ENCODE peak calls at places on chromosomes 4 and X, in eight cellular contexts. V is anterior cingulate cortex; J is A549; M is caudate nucleus; B is neural progenitor cell; D is substantia nigra; C is RPMI7951; S is activated CD4-positive, alpha-beta T cell treated with anti-CD3 and anti-CD28 coated beads for 24 hours. Y is an unnamed sample.

GRCh38 chr4:7434766-7435150 is at the start of gene PSAPL1:
- DNase-seq in V (no peak), J (peak), M (no peak), B (peak), D (no peak), C (peak), S (no peak), Y (no peak)

GRCh38 chr4:112704991-112705845 is 68.3 kb downstream of the LARP7 start:
- DNase-seq in V (peak), J (peak), M (peak), B (peak), D (peak), C (peak), S (no peak), Y (peak)

GRCh38 chrX:54030329-54030728 is 13.9 kb downstream of the PHF8 start:
- DNase-seq in V (no peak), J (no peak), M (no peak), B (no peak), D (no peak), C (no peak), S (no peak), Y (no peak)

GRCh38 chr4:40316333-40316781 is 18.8 kb upstream of the CHRNA9 start:
- DNase-seq in V (no peak), J (no peak), M (no peak), B (no peak), D (no peak), C (peak), S (no peak), Y (no peak)

GRCh38 chr4:108045687-108046024 is 56.0 kb downstream of the HADH start:
- DNase-seq in V (no peak), J (no peak), M (no peak), B (no peak), D (no peak), C (no peak), S (no peak), Y (no peak)

GRCh38 chr4:159435561-159436023 is 332.7 kb downstream of the RAPGEF2 start:
- DNase-seq in V (no peak), J (no peak), M (no peak), B (no peak), D (no peak), C (peak), S (no peak), Y (no peak)

GRCh38 chr4:877502-877901 is 51.6 kb upstream of the CPLX1 start:
- DNase-seq in V (no peak), J (no peak), M (no peak), B (no peak), D (no peak), C (no peak), S (no peak), Y (no peak)

GRCh38 chrX:132822634-132823012 is 135.8 kb downstream of the HS6ST2 start:
- DNase-seq in V (no peak), J (no peak), M (no peak), B (no peak), D (no peak), C (no peak), S (no peak), Y (no peak)

GRCh38 chr4:119307606-119308005 is 14.3 kb downstream of the FABP2 start:
- DNase-seq in V (no peak), J (no peak), M (no peak), B (no peak), D (no peak), C (no peak), S (no peak), Y (no peak)

GRCh38 chrX:113059714-113060113 is 219.1 kb upstream of the AMOT start:
- DNase-seq in V (no peak), J (no peak), M (no peak), B (no peak), D (no peak), C (peak), S (no peak), Y (no peak)

GRCh38 chr4:176323511-176324160 is 3.9 kb downstream of the SPCS3 start:
- DNase-seq in V (no peak), J (no peak), M (no peak), B (no peak), D (no peak), C (no peak), S (no peak), Y (no peak)

GRCh38 chr4:110193822-110194761 is 4.3 kb downstream of the ELOVL6 start:
- DNase-seq in V (peak), J (peak), M (peak), B (peak), D (peak), C (peak), S (peak), Y (peak)

GRCh38 chrX:30831082-30831481 is 58.0 kb downstream of the TAB3 start:
- DNase-seq in V (no peak), J (no peak), M (no peak), B (peak), D (no peak), C (no peak), S (peak), Y (no peak)

GRCh38 chr4:186137193-186137792 is 32.8 kb downstream of the FAM149A start:
- DNase-seq in V (no peak), J (peak), M (no peak), B (no peak), D (no peak), C (peak), S (no peak), Y (no peak)

GRCh38 chrX:141468940-141469339 is 115.6 kb downstream of the SPANXA1 start:
- DNase-seq in V (no peak), J (no peak), M (no peak), B (no peak), D (no peak), C (peak), S (no peak), Y (no peak)

GRCh38 chrX:17584248-17584681 is 153.0 kb upstream of the SCML1 start:
- DNase-seq in V (no peak), J (no peak), M (no peak), B (no peak), D (no peak), C (peak), S (no peak), Y (no peak)

GRCh38 chr4:74897390-74897789 is 35.5 kb upstream of the PARM1 start:
- DNase-seq in V (no peak), J (no peak), M (no peak), B (no peak), D (no peak), C (no peak), S (no peak), Y (no peak)

GRCh38 chrX:73577368-73577767 is 14.4 kb downstream of the CHIC1 start:
- DNase-seq in V (no peak), J (no peak), M (no peak), B (peak), D (no peak), C (peak), S (no peak), Y (no peak)

GRCh38 chr4:92305148-92305877 is 1.5 kb downstream of the GRID2 start:
- DNase-seq in V (peak), J (peak), M (peak), B (peak), D (peak), C (peak), S (no peak), Y (peak)

GRCh38 chr4:72991889-72992288 is 77.6 kb downstream of the COX18 start:
- DNase-seq in V (no peak), J (no peak), M (no peak), B (no peak), D (no peak), C (peak), S (no peak), Y (no peak)

GRCh38 chr4:185774815-185775684 is 36.9 kb downstream of the SORBS2 start:
- DNase-seq in V (no peak), J (no peak), M (no peak), B (peak), D (no peak), C (peak), S (no peak), Y (no peak)

GRCh38 chr4:143554728-143555597 is 41.5 kb downstream of the SMARCA5 start:
- DNase-seq in V (no peak), J (no peak), M (no peak), B (no peak), D (no peak), C (no peak), S (no peak), Y (no peak)

GRCh38 chrX:96436105-96436504 is 248.5 kb upstream of the DIAPH2 start:
- DNase-seq in V (no peak), J (no peak), M (no peak), B (no peak), D (no peak), C (peak), S (no peak), Y (no peak)

GRCh38 chr4:26217961-26218676 is 102.7 kb upstream of the RBPJ start:
- DNase-seq in V (peak), J (no peak), M (no peak), B (no peak), D (peak), C (peak), S (no peak), Y (no peak)

GRCh38 chr4:134018845-134019244 is 182.7 kb downstream of the PABPC4L start:
- DNase-seq in V (no peak), J (no peak), M (no peak), B (no peak), D (no peak), C (no peak), S (no peak), Y (no peak)

Y was measured in Right ventricle myocardium inferior.